ENCODE peak calls at places on chromosomes 5 and 9, in four cellular contexts. K is IMR-90, T is fibroblast of lung, B is prostate gland. D is an unnamed sample. For H3K4me1 and H3K9me3, the result is how much of the 10 kb centered on the place peaks cover.

GRCh38 chr5:69238760-69239251 is 4.1 kb downstream of the CDK7 start:
- DNase-seq in K (peak), T (peak), B (no peak), D (no peak)

GRCh38 chr9:6758418-6759113 is 793 bp downstream of the KDM4C start:
- DNase-seq in K (peak), T (peak), B (peak), D (peak)

GRCh38 chr9:79377315-79377855 is 194.4 kb upstream of the TLE4 start:
- DNase-seq in K (peak), T (no peak), B (no peak), D (no peak)

GRCh38 chr9:79471577-79472543 is 99.9 kb upstream of the TLE4 start:
- DNase-seq in K (peak), T (peak), B (peak), D (peak)

GRCh38 chr5:79759436-79759835 is 69.8 kb downstream of the CMYA5 start:
- DNase-seq in K (peak), T (peak), B (no peak), D (no peak)

GRCh38 chr5:855771-856530 is 5.2 kb upstream of the ZDHHC11 start:
- DNase-seq in K (no peak), T (no peak), B (no peak), D (no peak)

GRCh38 chr9:88303785-88304495 is 84.3 kb upstream of the SPIN1 start:
- DNase-seq in K (peak), T (no peak), B (no peak), D (no peak)

GRCh38 chr9:36401179-36401740 is 1.2 kb upstream of the RNF38 start:
- DNase-seq in K (peak), T (peak), B (peak), D (peak)

GRCh38 chr9:17926246-17926645 is 347.4 kb downstream of the SH3GL2 start:
- DNase-seq in K (no peak), T (no peak), B (no peak), D (no peak)

GRCh38 chr9:110192531-110193326 is 15.2 kb downstream of the C9orf152 start:
- DNase-seq in K (peak), T (peak), B (no peak), D (no peak)

GRCh38 chr9:34592895-34593601 is 3.5 kb upstream of the CNTFR start:
- DNase-seq in K (no peak), T (no peak), B (peak), D (no peak)

GRCh38 chr5:128241071-128241695 is 157.6 kb downstream of the SLC12A2 start:
- DNase-seq in K (peak), T (peak), B (no peak), D (no peak)

GRCh38 chr5:127290019-127290945 is at the start of gene MEGF10:
- DNase-seq in K (peak), T (peak), B (peak), D (peak)

GRCh38 chr5:115366223-115366622 is 69.8 kb upstream of the CCDC112 start:
- DNase-seq in K (peak), T (peak), B (no peak), D (no peak)

GRCh38 chr9:95605826-95606555 is 89.2 kb upstream of the PTCH1 start:
- DNase-seq in K (no peak), T (no peak), B (no peak), D (no peak)

GRCh38 chr9:89000973-89001916 is 10.0 kb downstream of the S1PR3 start:
- DNase-seq in K (peak), T (peak), B (peak), D (peak)

GRCh38 chr9:82206490-82206889 is 217.9 kb downstream of the SPATA31D1 start:
- DNase-seq in K (no peak), T (no peak), B (no peak), D (no peak)

GRCh38 chr9:120490888-120491595 is 88.9 kb downstream of the CDK5RAP2 start:
- DNase-seq in K (no peak), T (no peak), B (no peak), D (no peak)

GRCh38 chr9:37422289-37423104 is at the start of gene GRHPR:
- DNase-seq in K (peak), T (peak), B (peak), D (peak)

GRCh38 chr5:65623482-65623881 is 651 bp downstream of the TRIM23 start:
- DNase-seq in K (no peak), T (peak), B (no peak), D (no peak)

GRCh38 chr9:124684140-124684539 is 87.0 kb downstream of the NR6A1 start:
- DNase-seq in K (no peak), T (no peak), B (no peak), D (no peak)

GRCh38 chr9:136370687-136371530 is 2.6 kb downstream of the CARD9 start:
- DNase-seq in K (peak), T (peak), B (no peak), D (no peak)

GRCh38 chr5:142250119-142250518 is 74.7 kb downstream of the SPRY4 start:
- DNase-seq in K (no peak), T (no peak), B (no peak), D (peak)

GRCh38 chr9:130921483-130921806 is 17.6 kb downstream of the FIBCD1 start:
- DNase-seq in K (no peak), T (no peak), B (no peak), D (no peak)

GRCh38 chr9:117451336-117451735 is 36.5 kb upstream of the ASTN2 start:
- DNase-seq in K (no peak), T (no peak), B (no peak), D (no peak)

GRCh38 chr9:117444466-117444865 is 29.6 kb upstream of the ASTN2 start:
- DNase-seq in K (no peak), T (no peak), B (no peak), D (no peak)

GRCh38 chr9:117448066-117448465 is 33.2 kb upstream of the ASTN2 start:
- DNase-seq in K (no peak), T (no peak), B (no peak), D (no peak)
- H3K4me3 ChIP-seq in K (no peak), T (no peak), B (no peak), D (no peak)

GRCh38 chr5:95891499-95891898 is 69.0 kb upstream of the GLRX start:
- DNase-seq in K (no peak), T (no peak), B (no peak), D (no peak)

GRCh38 chr5:95899040-95899439 is 62.6 kb downstream of the ELL2 start:
- DNase-seq in K (no peak), T (no peak), B (no peak), D (no peak)

GRCh38 chr5:95895771-95896170 is 65.9 kb downstream of the ELL2 start:
- DNase-seq in K (no peak), T (no peak), B (no peak), D (no peak)

GRCh38 chr5:95892784-95893354 is 68.8 kb downstream of the ELL2 start:
- DNase-seq in K (no peak), T (peak), B (no peak), D (peak)

DNA sequence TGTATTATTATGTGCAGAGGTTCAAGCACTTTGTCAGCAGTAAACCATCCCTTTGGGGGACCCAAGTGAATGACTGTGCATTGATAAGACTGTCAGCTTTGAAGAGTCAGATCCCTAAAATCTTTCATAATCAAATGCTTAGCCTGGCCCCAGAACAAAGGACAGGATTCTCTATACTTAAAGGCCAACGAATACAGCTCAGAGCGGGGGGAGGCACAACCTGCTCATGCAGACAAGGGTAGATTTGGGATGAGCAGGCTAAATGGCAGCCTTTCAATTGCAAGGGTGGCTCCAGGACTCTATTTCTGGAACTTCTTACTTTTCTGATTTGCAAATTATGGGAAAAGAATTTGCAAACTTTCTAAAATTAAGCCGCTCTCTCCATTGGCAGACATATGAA is 66.4 kb downstream of the ELL2 start:
- DNase-seq in K (no peak), T (no peak), B (no peak), D (no peak)
- H3K4me1 ChIP-seq in K (under half), T (under half), B (under half), D (under half)

GRCh38 chr5:179166171-179166885 is 106.2 kb downstream of the ZNF354C start:
- DNase-seq in K (no peak), T (no peak), B (no peak), D (no peak)
- H3K9me3 ChIP-seq in K (under half), T (under half), B (under half), D (under half)

DNA sequence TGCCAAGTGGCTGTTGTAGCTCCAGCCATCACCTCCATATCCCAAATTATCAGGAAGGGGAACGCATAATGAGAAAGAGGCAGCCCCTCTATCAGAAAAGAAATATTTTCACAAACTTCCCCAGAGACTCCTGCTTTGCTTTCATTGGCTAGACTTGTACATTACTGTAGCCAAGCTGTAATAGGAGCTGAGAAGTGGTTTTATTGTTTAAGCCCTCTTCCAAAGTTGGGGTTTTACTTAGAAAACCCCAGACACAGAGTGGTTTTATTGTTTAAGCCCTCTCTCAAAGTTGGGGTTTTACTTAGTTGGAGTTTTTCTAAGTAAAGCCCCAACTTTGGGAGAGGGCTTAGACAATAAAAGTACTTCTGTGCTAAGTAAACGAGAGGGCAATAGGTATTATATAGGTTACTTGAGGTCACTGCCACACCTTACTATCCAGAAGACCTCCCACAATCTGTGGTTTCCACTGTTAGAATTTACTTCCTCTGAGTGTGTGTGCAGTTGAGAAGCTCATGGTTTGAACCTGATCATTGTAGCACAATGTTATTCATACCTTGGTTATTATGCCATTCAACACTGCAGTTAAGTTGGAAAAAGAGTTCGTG is 215.7 kb upstream of the OTULINL start:
- DNase-seq in K (no peak), T (no peak), B (no peak), D (peak)
- H3K4me3 ChIP-seq in K (no peak), T (no peak), B (no peak), D (no peak)

GRCh38 chr9:127972316-127972871 is 8.4 kb downstream of the EEIG1 start:
- DNase-seq in K (no peak), T (no peak), B (no peak), D (no peak)

GRCh38 chr9:127974002-127974768 is 6.6 kb downstream of the EEIG1 start:
- DNase-seq in K (no peak), T (no peak), B (no peak), D (peak)

GRCh38 chr9:127974769-127975261 is 6.0 kb downstream of the EEIG1 start:
- DNase-seq in K (no peak), T (no peak), B (no peak), D (no peak)

GRCh38 chr9:127971357-127972315 is 9.2 kb downstream of the EEIG1 start:
- DNase-seq in K (no peak), T (no peak), B (no peak), D (no peak)

GRCh38 chr9:127973169-127974001 is 7.4 kb downstream of the EEIG1 start:
- DNase-seq in K (no peak), T (no peak), B (no peak), D (peak)
- H3K4me1 ChIP-seq in K (half or more), T (under half), B (half or more), D (under half)